ENCODE peak calls at places on chromosomes 3 and 15, in four cellular contexts. J is H7, R is fibroblast of lung, F is MCF 10A. D is an unnamed sample.

GRCh38 chr3:44114142-44114541 is 127.5 kb upstream of the TOPAZ1 start:
- DNase-seq in J (peak), R (peak), F (no peak), D (peak)

GRCh38 chr15:66963084-66963483 is 102.3 kb upstream of the SMAD3 start:
- DNase-seq in J (no peak), R (no peak), F (no peak), D (no peak)

GRCh38 chr15:94080416-94080815 is 150.9 kb upstream of the MCTP2 start:
- DNase-seq in J (peak), R (peak), F (peak), D (no peak)

GRCh38 chr3:131317667-131318066 is 63.9 kb upstream of the NUDT16 start:
- DNase-seq in J (no peak), R (no peak), F (no peak), D (no peak)

GRCh38 chr3:179943097-179943880 is 93.4 kb downstream of the PEX5L start:
- DNase-seq in J (no peak), R (no peak), F (no peak), D (no peak)

GRCh38 chr15:25597576-25597975 is 158.8 kb upstream of the UBE3A start:
- DNase-seq in J (no peak), R (no peak), F (no peak), D (no peak)

GRCh38 chr3:140822381-140823047 is 119.1 kb upstream of the SLC25A36 start:
- DNase-seq in J (no peak), R (no peak), F (no peak), D (no peak)

GRCh38 chr15:26128611-26129140 is 265.5 kb upstream of the ATP10A start:
- DNase-seq in J (no peak), R (no peak), F (no peak), D (no peak)

GRCh38 chr3:160860346-160860745 is 104.3 kb downstream of the PPM1L start:
- DNase-seq in J (no peak), R (no peak), F (no peak), D (no peak)

GRCh38 chr3:8713901-8714759 is 19.5 kb upstream of the CAV3 start:
- DNase-seq in J (peak), R (no peak), F (peak), D (no peak)

GRCh38 chr3:99911433-99911832 is 93.8 kb downstream of the CMSS1 start:
- DNase-seq in J (no peak), R (no peak), F (no peak), D (no peak)

GRCh38 chr3:87260270-87260669 is 16.1 kb downstream of the POU1F1 start:
- DNase-seq in J (peak), R (peak), F (peak), D (peak)

GRCh38 chr3:17039579-17039978 is 154.8 kb downstream of the PLCL2 start:
- DNase-seq in J (no peak), R (peak), F (peak), D (peak)

GRCh38 chr15:46354443-46354842 is 719.6 kb downstream of the SQOR start:
- DNase-seq in J (no peak), R (no peak), F (no peak), D (no peak)

GRCh38 chr3:133868758-133869429 is 26.8 kb downstream of the RAB6B start:
- DNase-seq in J (no peak), R (no peak), F (no peak), D (no peak)

GRCh38 chr3:184730924-184731323 is 19.1 kb upstream of the MAGEF1 start:
- DNase-seq in J (no peak), R (no peak), F (no peak), D (no peak)

GRCh38 chr15:33154366-33155166 is 39.9 kb downstream of the FMN1 start:
- DNase-seq in J (no peak), R (peak), F (peak), D (no peak)

GRCh38 chr3:54905230-54905888 is 22.5 kb downstream of the LRTM1 start:
- DNase-seq in J (no peak), R (no peak), F (no peak), D (peak)

GRCh38 chr3:111227216-111227615 is 155.6 kb downstream of the NECTIN3 start:
- DNase-seq in J (no peak), R (peak), F (peak), D (peak)

GRCh38 chr15:99239545-99240198 is 9.7 kb downstream of the TTC23 start:
- DNase-seq in J (no peak), R (no peak), F (no peak), D (no peak)

GRCh38 chr15:23565395-23566069 is at the start of gene MKRN3:
- DNase-seq in J (no peak), R (peak), F (no peak), D (no peak)

GRCh38 chr3:46998121-46998851 is 18.8 kb downstream of the NBEAL2 start:
- DNase-seq in J (peak), R (peak), F (peak), D (peak)

GRCh38 chr3:67853520-67853919 is 199.1 kb upstream of the SUCLG2 start:
- DNase-seq in J (no peak), R (no peak), F (no peak), D (no peak)

GRCh38 chr15:74196175-74196574 is 6.4 kb downstream of the STRA6 start:
- DNase-seq in J (no peak), R (peak), F (peak), D (peak)

GRCh38 chr3:197445886-197446631 is 109.7 kb downstream of the BDH1 start:
- DNase-seq in J (no peak), R (no peak), F (no peak), D (no peak)

GRCh38 chr15:80635953-80636352 is 59.2 kb upstream of the ABHD17C start:
- DNase-seq in J (no peak), R (peak), F (no peak), D (no peak)

GRCh38 chr3:36941162-36941561 is 3.7 kb downstream of the TRANK1 start:
- DNase-seq in J (no peak), R (no peak), F (no peak), D (no peak)

GRCh38 chr15:93235926-93236781 is 147.1 kb upstream of the RGMA start:
- DNase-seq in J (peak), R (no peak), F (no peak), D (no peak)

GRCh38 chr15:99409097-99409473 is 156.7 kb upstream of the MEF2A start:
- DNase-seq in J (peak), R (peak), F (peak), D (peak)

GRCh38 chr15:61908241-61908640 is 152.0 kb downstream of the VPS13C start:
- DNase-seq in J (no peak), R (no peak), F (no peak), D (no peak)

GRCh38 chr3:45683417-45684326 is 5.5 kb upstream of the SACM1L start:
- DNase-seq in J (no peak), R (no peak), F (no peak), D (no peak)

D was measured in hepatic stellate cell.